ENCODE peak calls at places on chromosomes 6 and 20, in ten cellular contexts. E is neural crest cell, A is GM13977, H is pancreas, R is tibial artery, V is fibroblast of mammary gland, Z is HFF-Myc, I is MCF 10A, K is mesothelial cell of epicardium, Q is heart right ventricle. T is an unnamed sample.

GRCh38 chr20:10288954-10289646 is 70.5 kb downstream of the SNAP25 start:
- DNase-seq in I (no peak), K (no peak), Z (no peak), E (no peak), H (no peak), A (no peak), R (no peak), Q (no peak), V (no peak), T (no peak)

GRCh38 chr6:21414065-21414464 is 179.5 kb upstream of the SOX4 start:
- DNase-seq in R (no peak), K (no peak), Q (no peak), I (no peak), H (no peak), E (no peak), V (no peak), A (no peak), Z (no peak), T (no peak)

GRCh38 chr20:11867286-11867921 is 50.3 kb upstream of the BTBD3 start:
- DNase-seq in H (no peak), K (no peak), R (no peak), I (no peak), Z (no peak), E (no peak), V (peak; percentile 23), A (no peak), Q (no peak), T (no peak)

GRCh38 chr6:55916188-55916587 is 40.8 kb upstream of the BMP5 start:
- DNase-seq in R (no peak), Z (no peak), I (no peak), A (no peak), E (no peak), K (no peak), V (peak; percentile 22), Q (no peak), H (no peak), T (no peak)

GRCh38 chr6:111591901-111592461 is 13.7 kb downstream of the TRAF3IP2 start:
- DNase-seq in A (no peak), K (no peak), H (no peak), V (peak; percentile 89), Q (no peak), R (no peak), Z (no peak), E (no peak), I (no peak), T (no peak)

GRCh38 chr6:43186019-43186418 is 4.0 kb downstream of the CUL9 start:
- DNase-seq in A (no peak), K (no peak), E (no peak), V (no peak), R (peak; percentile 59), I (no peak), Q (no peak), H (no peak), Z (no peak), T (no peak)

GRCh38 chr6:90411292-90411781 is 114.7 kb upstream of the BACH2 start:
- DNase-seq in H (no peak), A (peak; percentile 72), I (peak; percentile 93), Q (no peak), K (no peak), V (no peak), R (no peak), E (no peak), Z (no peak), T (peak; percentile 73)

GRCh38 chr6:160102956-160103824 is 18.4 kb upstream of the SLC22A1 start:
- DNase-seq in E (peak; percentile 8), Z (no peak), I (peak; percentile 48), Q (no peak), K (no peak), R (peak; percentile 65), V (peak; percentile 54), H (no peak), A (peak; percentile 57), T (no peak)

GRCh38 chr6:124819340-124819739 is 142.9 kb upstream of the RNF217 start:
- DNase-seq in Q (no peak), Z (no peak), K (no peak), V (no peak), R (no peak), A (no peak), H (no peak), E (no peak), I (peak; percentile 0), T (no peak)

GRCh38 chr6:56372621-56373020 is 125.2 kb upstream of the COL21A1 start:
- DNase-seq in V (peak; percentile 30), K (no peak), E (no peak), Q (no peak), Z (no peak), A (no peak), I (no peak), R (no peak), H (no peak), T (no peak)

GRCh38 chr6:80541886-80542285 is 435.4 kb downstream of the BCKDHB start:
- DNase-seq in V (no peak), Q (no peak), H (no peak), A (no peak), I (no peak), E (no peak), Z (no peak), K (no peak), R (no peak), T (no peak)

GRCh38 chr6:80545323-80545722 is 438.9 kb downstream of the BCKDHB start:
- DNase-seq in A (no peak), Q (no peak), K (no peak), I (no peak), R (no peak), Z (no peak), H (no peak), E (no peak), V (no peak), T (no peak)

GRCh38 chr6:80544500-80545055 is 438.1 kb downstream of the BCKDHB start:
- DNase-seq in H (no peak), Q (no peak), I (no peak), R (no peak), Z (no peak), K (no peak), A (no peak), V (no peak), E (no peak), T (no peak)

GRCh38 chr6:80543151-80543550 is 436.7 kb downstream of the BCKDHB start:
- DNase-seq in K (no peak), Z (no peak), Q (no peak), R (no peak), E (no peak), A (no peak), V (no peak), H (no peak), I (no peak), T (no peak)

DNA sequence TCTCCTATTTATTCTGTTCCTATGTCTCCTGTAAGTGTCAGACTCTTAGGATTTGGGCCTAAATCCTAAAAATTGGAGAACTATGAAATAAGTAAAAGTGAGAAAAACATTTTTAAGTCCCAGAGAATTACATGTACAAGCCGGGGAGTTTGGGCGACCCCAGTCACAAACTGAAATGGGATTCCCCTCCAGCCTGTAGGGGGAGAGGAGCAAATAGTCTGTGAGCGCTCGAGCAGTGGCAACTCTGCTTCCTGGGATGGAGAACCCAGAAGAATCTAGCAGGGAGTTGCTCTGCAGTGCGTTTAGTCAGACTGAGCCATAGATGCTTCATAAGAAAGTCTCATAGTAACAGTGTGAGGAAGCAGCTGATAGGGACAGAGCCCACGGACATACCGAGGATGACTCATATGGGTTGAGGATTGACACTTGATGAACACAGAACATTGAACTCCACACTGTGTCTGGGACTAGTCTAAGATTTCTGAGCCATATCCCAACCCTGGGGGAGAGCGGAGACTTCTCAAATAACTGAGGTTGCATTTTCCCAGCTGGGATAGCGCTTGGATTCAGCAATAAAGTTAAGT is 437.2 kb downstream of the BCKDHB start:
- DNase-seq in Z (no peak), I (peak; percentile 73), H (no peak), Q (no peak), V (peak; percentile 80), E (no peak), A (no peak), R (no peak), K (no peak), T (no peak)
- TF ChIP-seq CTCF in Z (no peak), I (no peak), H (no peak), Q (no peak), V (peak; percentile 8), E (no peak), A (no peak), R (no peak), K (no peak), T (no peak)

GRCh38 chr20:3888622-3889488 is at the start of gene PANK2:
- DNase-seq in I (peak; percentile 99), V (peak; percentile 98), Q (peak; percentile 100), R (peak; percentile 100), E (peak; percentile 97), K (peak; percentile 98), Z (peak; percentile 95), H (peak; percentile 94), A (peak; percentile 99), T (peak; percentile 99)
- TF ChIP-seq CTCF in I (peak; percentile 11), V (peak; percentile 52), Q (peak; percentile 36), R (peak; percentile 77), E (peak; percentile 60), K (no peak), Z (no peak), H (peak; percentile 19), A (peak; percentile 52), T (peak; percentile 34)

GRCh38 chr6:66662721-66663120 is 955.7 kb upstream of the EYS start:
- DNase-seq in Q (no peak), V (no peak), R (no peak), E (peak; percentile 15), K (no peak), I (no peak), A (no peak), Z (no peak), H (no peak), T (no peak)

GRCh38 chr6:66663127-66663526 is 956.1 kb upstream of the EYS start:
- DNase-seq in Z (no peak), H (no peak), V (no peak), R (no peak), E (no peak), K (no peak), Q (no peak), I (no peak), A (no peak), T (no peak)

GRCh38 chr6:66664112-66664511 is 957.1 kb upstream of the EYS start:
- DNase-seq in Q (no peak), R (no peak), H (no peak), E (no peak), V (no peak), A (no peak), K (no peak), Z (no peak), I (no peak), T (no peak)

GRCh38 chr6:66662196-66662595 is 955.2 kb upstream of the EYS start:
- DNase-seq in I (peak; percentile 32), A (no peak), E (no peak), Q (no peak), R (no peak), V (peak; percentile 20), Z (no peak), H (no peak), K (no peak), T (no peak)
- TF ChIP-seq CTCF in I (peak; percentile 61), A (peak; percentile 5), E (peak; percentile 69), Q (peak; percentile 40), R (no peak), V (peak; percentile 36), Z (no peak), H (no peak), K (no peak), T (no peak)

DNA sequence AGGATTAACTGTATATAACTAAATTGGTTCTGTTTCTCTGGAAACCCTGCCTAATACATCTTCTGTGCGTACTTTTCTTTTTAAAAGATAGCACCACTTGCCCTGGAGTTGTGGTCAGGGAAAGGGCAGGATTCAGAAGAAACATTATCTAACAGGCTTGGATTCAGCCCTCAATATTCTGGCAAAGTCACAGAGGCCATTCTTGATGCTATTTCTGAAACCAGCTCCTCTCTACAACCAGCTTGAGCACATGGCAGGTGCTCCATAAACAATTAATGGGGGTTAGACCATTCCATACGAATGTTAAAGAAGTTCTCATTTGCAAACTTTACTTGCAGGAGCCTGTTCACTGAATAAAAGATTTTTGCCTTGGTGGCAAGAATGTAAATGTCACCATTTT is 248.5 kb downstream of the ADGRG6 start:
- DNase-seq in R (no peak), E (no peak), Z (no peak), Q (no peak), H (no peak), I (no peak), V (no peak), A (no peak), K (no peak), T (no peak)
- TF ChIP-seq CTCF in R (no peak), E (no peak), Z (no peak), Q (no peak), H (no peak), I (no peak), V (no peak), A (no peak), K (no peak), T (no peak)